ENCODE peak calls at places on chromosomes 7 and 10, in seven cellular contexts. U is right lobe of liver, K is A549, I is H1, C is Peyer's patch, L is K562, A is HepG2. V is an unnamed sample.
A peak's percentile ranks its signal among the peaks of the same experiment; 100 is the strongest.

GRCh38 chr7:143487566-143487965 is 9.9 kb downstream of the TAS2R41 start:
- DNase-seq in K (no peak), L (no peak), C (peak; percentile 80), A (peak; percentile 8), U (peak; percentile 87), I (no peak), V (no peak)

GRCh38 chr7:70779321-70779720 is 352.6 kb upstream of the GALNT17 start:
- DNase-seq in K (no peak), I (no peak), A (no peak), C (no peak), L (no peak), U (no peak), V (no peak)

GRCh38 chr10:92822060-92822634 is 26.2 kb upstream of the EXOC6 start:
- DNase-seq in I (no peak), A (peak; percentile 34), L (peak; percentile 68), K (peak; percentile 82), C (no peak), U (no peak), V (peak; percentile 56)

GRCh38 chr7:50723888-50724287 is 58.8 kb downstream of the GRB10 start:
- DNase-seq in A (no peak), C (no peak), I (no peak), K (no peak), L (no peak), U (no peak), V (no peak)

GRCh38 chr10:6678211-6678803 is 98.2 kb upstream of the PRKCQ start:
- DNase-seq in C (peak; percentile 76), U (no peak), L (peak; percentile 49), I (no peak), A (peak; percentile 22), K (peak; percentile 63), V (peak; percentile 79)

GRCh38 chr7:91812388-91812787 is 68.1 kb downstream of the MTERF1 start:
- DNase-seq in I (no peak), A (no peak), C (no peak), U (no peak), K (no peak), L (no peak), V (no peak)

GRCh38 chr10:117004627-117005453 is at the start of gene SHTN1:
- DNase-seq in A (peak; percentile 70), K (peak; percentile 88), C (peak; percentile 89), I (peak; percentile 31), L (peak; percentile 69), U (peak; percentile 96), V (peak; percentile 64)

GRCh38 chr7:55556492-55556891 is 15.8 kb downstream of the VOPP1 start:
- DNase-seq in A (no peak), K (no peak), L (no peak), C (no peak), U (no peak), I (no peak), V (no peak)

GRCh38 chr10:71084061-71084817 is 128.1 kb upstream of the UNC5B start:
- DNase-seq in L (no peak), K (no peak), C (peak; percentile 37), I (no peak), U (peak; percentile 35), A (no peak), V (no peak)

GRCh38 chr10:128526793-128527375 is 400.7 kb upstream of the MKI67 start:
- DNase-seq in L (no peak), U (no peak), C (no peak), K (no peak), A (no peak), I (no peak), V (no peak)

DNA sequence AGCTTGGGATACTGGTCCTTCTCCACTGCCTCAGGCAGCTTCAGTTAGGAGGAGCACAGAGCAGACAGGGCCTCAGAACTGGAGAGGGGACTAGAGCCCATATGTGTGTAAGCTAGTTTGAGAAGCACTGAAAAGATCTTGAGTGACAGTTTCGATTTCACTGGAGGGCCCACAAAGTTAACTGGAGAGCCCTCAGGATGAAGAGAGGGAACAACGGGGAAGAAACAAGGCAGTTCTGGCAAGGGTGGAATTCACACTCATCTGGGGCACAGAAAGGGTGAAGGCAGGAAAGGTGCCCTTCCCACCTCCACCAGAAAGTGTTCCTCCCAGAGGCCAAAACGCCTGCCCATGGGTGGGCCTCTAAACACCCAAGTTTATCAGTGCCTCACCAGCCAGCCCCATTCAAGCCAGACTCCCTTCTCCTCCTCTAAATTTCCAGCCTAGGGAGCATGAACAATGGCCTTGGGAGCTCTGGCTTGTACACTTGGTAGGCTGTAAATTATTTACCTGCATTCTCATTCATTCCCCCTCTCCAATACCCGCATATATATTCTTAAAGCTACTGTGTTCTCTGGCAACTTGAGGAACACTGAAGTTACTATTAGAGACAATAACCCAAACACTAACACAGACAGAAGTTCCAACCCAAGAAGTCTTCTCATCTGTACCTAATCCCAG is 3.4 kb downstream of the WDR91 start:
- DNase-seq in L (no peak), K (no peak), C (no peak), A (peak; percentile 44), U (no peak), I (no peak), V (peak; percentile 44)
- TF ChIP-seq POLR2A in L (no peak), K (no peak), C (no peak), A (no peak), U (no peak), I (no peak), V (no peak)

DNA sequence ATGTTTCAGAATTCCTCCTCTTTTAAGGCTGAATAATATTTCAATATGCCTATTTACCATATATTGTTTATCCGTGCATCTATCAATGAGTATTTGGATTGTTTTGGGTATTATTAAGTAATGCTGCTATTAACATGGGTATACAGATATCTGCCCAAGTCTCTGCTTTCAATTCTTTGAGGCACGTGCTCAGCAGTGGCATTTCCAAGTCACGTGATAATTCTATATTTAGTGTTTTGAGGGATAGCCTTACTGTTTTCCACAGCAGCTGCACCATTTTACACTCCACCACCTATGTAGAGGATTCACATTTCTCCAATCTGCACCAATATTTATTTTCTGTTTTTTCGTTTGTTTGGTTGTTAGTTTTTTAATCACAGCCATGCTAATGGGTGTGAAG is 636.8 kb upstream of the ANKRD30A start:
- DNase-seq in A (no peak), C (no peak), I (no peak), K (no peak), U (no peak), L (no peak), V (no peak)
- TF ChIP-seq POLR2A in A (no peak), C (no peak), I (no peak), K (no peak), U (no peak), L (no peak), V (no peak)

DNA sequence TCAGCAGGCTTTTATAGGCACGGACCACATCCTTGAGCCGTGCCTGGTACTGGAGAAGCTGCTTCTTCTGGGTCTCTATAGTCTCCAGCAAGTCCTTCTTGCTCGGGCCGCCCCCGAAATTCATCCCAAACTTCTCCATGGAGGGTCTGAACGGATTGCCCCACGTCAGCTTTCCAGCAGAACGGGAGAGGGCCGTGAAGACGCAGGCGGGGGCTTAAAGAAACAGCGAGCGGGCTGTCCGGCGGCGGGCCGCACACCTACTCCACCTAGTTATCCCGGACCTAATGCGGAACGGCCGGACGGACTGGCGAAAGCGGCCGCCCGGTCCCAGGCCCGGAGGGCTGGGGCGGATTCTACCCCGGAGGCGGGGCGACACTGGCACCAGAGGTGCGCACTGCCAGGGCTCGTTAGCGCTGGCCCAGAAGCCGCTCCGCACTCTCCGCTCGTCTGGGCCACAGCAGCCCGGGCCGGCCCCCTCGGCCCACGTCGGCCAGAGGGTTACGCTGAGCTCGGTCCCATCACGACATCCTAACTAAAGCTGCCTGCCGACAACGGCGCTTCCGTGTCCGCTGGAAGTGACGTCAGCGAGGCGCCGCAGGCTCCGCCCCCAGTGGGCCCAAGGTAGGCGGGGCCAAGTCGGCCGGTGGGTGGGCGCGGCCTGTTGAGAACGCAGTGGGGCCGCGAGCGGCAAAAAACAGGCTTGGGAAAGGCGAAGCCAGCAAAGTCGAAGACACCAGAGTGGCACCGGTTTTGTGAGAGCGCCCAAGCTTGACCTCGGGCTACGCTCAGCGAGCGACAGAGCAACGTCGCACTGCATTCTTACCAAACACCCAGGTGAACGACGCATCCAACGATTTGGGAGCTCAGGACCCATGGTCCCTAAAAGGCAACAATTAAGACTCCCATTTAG is at the start of gene GCC1:
- DNase-seq in I (peak; percentile 66), C (peak; percentile 96), K (peak; percentile 87), U (peak; percentile 94), A (peak; percentile 75), L (peak; percentile 98), V (peak; percentile 96)
- TF ChIP-seq POLR2A in I (no peak), C (peak; percentile 92), K (peak; percentile 91), U (peak; percentile 85), A (peak; percentile 65), L (peak; percentile 95), V (peak; percentile 89)

DNA sequence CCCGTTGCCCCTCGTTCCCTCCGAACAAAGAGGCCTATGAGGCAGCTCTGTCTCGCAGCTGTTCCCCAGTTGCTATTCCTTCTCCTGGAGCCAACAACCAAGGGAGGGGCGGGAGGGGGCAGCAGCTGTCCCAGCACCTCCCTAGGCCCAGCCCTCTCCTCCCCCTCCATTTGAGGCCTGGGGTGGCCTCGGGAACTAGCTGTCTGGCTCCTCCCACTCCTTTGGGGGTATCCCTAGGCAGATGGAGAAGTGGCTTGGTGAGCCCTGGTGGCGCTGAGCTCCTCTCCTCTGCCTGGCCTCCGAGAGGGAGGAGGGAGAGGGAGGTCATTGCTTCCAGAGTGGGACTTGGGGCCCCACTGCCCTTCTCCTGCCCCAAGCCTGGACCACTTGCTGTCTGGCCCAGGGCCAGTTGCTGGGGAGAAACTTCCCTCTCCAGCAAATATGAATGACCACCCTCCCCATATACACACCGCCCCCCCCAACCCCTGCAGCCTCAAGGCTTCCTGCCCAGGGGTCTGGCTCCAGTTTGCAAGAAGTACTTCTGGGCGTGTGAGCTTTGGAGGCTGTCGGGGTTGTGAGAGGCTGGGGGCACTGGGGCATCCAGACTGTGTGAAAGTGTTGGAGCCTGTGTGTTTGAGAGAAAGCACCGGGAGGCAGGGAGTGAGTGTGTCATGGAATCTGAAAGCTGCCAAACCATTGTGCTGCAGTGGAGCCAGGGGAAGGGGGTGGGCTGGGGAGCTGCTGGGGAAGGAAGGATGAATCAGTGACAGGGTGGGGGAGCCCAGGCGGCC is 3.1 kb downstream of the FLNC start:
- DNase-seq in A (no peak), C (no peak), K (no peak), U (no peak), I (no peak), L (peak; percentile 96), V (no peak)
- TF ChIP-seq POLR2A in A (no peak), C (no peak), K (no peak), U (no peak), I (no peak), L (no peak), V (no peak)

DNA sequence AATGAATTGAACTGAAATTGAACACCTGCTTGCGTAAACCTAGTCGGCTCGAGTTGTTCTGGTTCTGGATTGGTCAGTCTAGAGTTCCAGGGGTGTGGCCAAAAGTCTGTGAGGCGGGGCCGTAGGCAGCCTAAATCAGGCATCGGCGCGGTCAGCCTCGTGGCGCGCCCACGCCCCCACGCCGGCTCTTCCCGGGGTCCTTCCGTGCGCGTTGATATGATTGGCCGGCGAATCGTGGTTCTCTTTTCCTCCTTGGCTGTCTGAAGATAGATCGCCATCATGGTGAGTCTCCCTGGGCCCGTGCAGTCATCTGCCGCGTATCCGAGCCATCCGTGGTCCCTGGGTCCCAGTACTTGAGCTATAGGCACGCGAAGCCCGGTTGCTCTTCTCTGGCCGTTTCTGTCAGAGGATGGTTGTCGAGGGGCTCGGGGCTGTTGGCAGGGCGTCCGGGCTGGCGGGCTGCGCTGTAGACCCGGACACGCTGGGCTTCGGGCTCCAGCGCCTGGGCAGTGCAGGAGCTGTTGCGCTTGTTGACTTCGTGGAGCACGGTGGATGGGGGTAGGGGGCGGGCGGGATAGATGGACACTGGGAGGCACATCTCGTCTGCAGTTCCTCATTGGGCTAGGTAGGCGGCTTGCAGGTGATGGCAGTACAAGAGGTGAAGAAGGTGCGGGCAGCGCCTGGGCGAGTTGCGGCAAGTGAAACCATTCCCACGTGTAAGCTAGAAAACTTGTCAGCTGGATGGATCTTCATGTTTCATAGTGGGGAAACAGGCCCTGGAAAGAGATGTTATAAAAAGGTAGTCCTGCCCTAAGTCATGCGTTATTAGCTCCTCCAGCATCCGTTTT is at the start of gene RPS24:
- DNase-seq in K (peak; percentile 98), C (peak; percentile 98), L (peak; percentile 95), U (peak; percentile 95), I (peak; percentile 90), A (peak; percentile 94), V (peak; percentile 98)
- TF ChIP-seq POLR2A in K (peak; percentile 98), C (peak; percentile 73), L (peak; percentile 100), U (peak; percentile 85), I (peak; percentile 97), A (peak; percentile 99), V (peak; percentile 96)

V was measured in erythroblast.